ENCODE peak calls at places on chromosomes 6 and 20, in eight cellular contexts. Q is A549, W is HepG2, B is HCT116, S is K562, E is H1, X is GM12878, H is SK-N-SH. A is an unnamed sample. For H3K4me1, the result is how much of the 10 kb centered on the place peaks cover.

GRCh38 chr6:107811591-107812218 is 12.4 kb downstream of the SCML4 start:
- DNase-seq in Q (peak), H (no peak), X (no peak), W (no peak), E (no peak), S (no peak), B (no peak), A (no peak)

GRCh38 chr6:42786525-42786985 is 4.7 kb downstream of the BICRAL start:
- DNase-seq in S (no peak), E (no peak), W (no peak), Q (no peak), B (no peak), X (no peak), H (no peak), A (no peak)

GRCh38 chr6:54910326-54910952 is 63.9 kb downstream of the FAM83B start:
- DNase-seq in B (no peak), S (no peak), X (no peak), E (no peak), W (no peak), H (no peak), Q (no peak), A (no peak)

GRCh38 chr6:168007592-168008338 is 10.3 kb downstream of the KIF25 start:
- DNase-seq in Q (peak), H (no peak), E (peak), S (no peak), W (peak), X (no peak), B (peak), A (peak)

GRCh38 chr20:13644010-13644409 is 5.3 kb upstream of the TASP1 start:
- DNase-seq in Q (peak), H (no peak), E (no peak), B (no peak), X (no peak), S (no peak), W (no peak), A (no peak)

GRCh38 chr20:51132286-51132810 is 109.4 kb upstream of the KCNG1 start:
- DNase-seq in X (no peak), B (no peak), Q (no peak), E (no peak), H (no peak), W (no peak), S (no peak), A (no peak)

GRCh38 chr20:48166082-48166835 is 381.0 kb upstream of the SULF2 start:
- DNase-seq in H (no peak), E (no peak), Q (no peak), W (no peak), S (no peak), B (no peak), X (no peak), A (no peak)

GRCh38 chr6:125810435-125810834 is 19.7 kb downstream of the NCOA7 start:
- DNase-seq in S (no peak), Q (no peak), B (no peak), X (no peak), W (no peak), E (no peak), H (no peak), A (no peak)

GRCh38 chr20:15923030-15923776 is 650.0 kb downstream of the KIF16B start:
- DNase-seq in Q (no peak), X (peak), B (no peak), S (no peak), E (no peak), H (no peak), W (no peak), A (no peak)

GRCh38 chr20:1934578-1935573 is 39.7 kb downstream of the SIRPA start:
- DNase-seq in B (no peak), W (no peak), H (peak), E (no peak), S (no peak), X (no peak), Q (no peak), A (no peak)

GRCh38 chr6:45462190-45463134 is 84.7 kb upstream of the SUPT3H start:
- DNase-seq in B (no peak), E (no peak), Q (no peak), S (no peak), W (no peak), X (no peak), H (no peak), A (no peak)

GRCh38 chr20:11387189-11387754 is 530.4 kb upstream of the BTBD3 start:
- DNase-seq in S (no peak), H (no peak), Q (peak), X (no peak), E (no peak), B (peak), W (no peak), A (no peak)

GRCh38 chr6:26033132-26033941 is 53.9 kb upstream of the HFE start:
- DNase-seq in H (peak), W (peak), Q (peak), B (peak), X (peak), S (peak), E (peak), A (peak)

GRCh38 chr6:26030716-26031115 is 56.5 kb upstream of the HFE start:
- DNase-seq in Q (no peak), E (no peak), B (no peak), W (no peak), H (no peak), S (peak), X (no peak), A (no peak)

GRCh38 chr6:26032387-26033131 is 54.7 kb upstream of the HFE start:
- DNase-seq in W (no peak), H (no peak), X (peak), S (peak), B (no peak), Q (peak), E (no peak), A (peak)

GRCh38 chr6:26031151-26031594 is 56.1 kb upstream of the HFE start:
- DNase-seq in W (no peak), B (no peak), E (no peak), Q (peak), H (no peak), X (no peak), S (no peak), A (peak)

DNA sequence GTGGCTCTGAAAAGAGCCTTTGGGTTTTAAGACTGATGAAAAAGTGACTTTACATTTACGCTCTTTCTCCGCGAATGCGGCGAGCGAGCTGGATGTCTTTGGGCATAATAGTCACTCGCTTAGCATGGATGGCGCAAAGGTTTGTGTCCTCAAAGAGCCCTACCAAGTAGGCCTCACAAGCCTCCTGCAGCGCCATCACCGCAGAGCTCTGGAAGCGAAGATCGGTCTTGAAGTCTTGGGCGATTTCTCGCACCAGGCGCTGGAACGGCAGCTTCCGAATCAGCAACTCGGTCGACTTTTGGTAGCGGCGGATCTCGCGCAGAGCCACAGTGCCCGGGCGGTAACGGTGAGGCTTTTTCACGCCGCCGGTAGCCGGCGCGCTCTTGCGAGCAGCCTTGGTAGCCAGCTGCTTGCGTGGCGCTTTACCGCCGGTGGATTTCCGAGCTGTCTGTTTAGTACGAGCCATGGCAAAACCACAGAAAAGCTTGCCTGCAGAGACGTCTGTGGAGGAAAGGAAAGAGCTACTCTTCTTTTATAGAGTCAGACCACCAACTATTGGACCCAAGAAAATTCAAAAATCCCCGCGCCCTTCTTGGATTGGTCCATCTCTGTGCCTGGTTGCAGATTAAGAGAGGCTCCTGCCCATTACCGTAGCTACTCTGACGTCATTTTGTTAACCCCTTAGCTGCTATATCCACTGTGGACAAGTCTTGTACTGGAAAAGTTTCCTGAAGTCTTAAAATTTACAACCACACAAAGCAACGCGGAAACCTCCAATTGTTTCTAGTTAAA is 55.4 kb upstream of the HFE start:
- DNase-seq in E (peak), W (peak), S (peak), X (peak), B (peak), Q (peak), H (peak), A (peak)
- H3K4me1 ChIP-seq in E (under half), W (under half), S (under half), X (under half), B (half or more), Q (under half), H (under half), A (under half)

GRCh38 chr6:36245572-36246031 is 24.3 kb upstream of the PNPLA1 start:
- DNase-seq in S (peak), E (peak), W (no peak), Q (no peak), X (no peak), H (peak), B (no peak), A (no peak)
- TF ChIP-seq CTCF in S (peak), E (peak), W (peak), Q (no peak), X (peak), H (no peak), B (no peak), A (peak)

DNA sequence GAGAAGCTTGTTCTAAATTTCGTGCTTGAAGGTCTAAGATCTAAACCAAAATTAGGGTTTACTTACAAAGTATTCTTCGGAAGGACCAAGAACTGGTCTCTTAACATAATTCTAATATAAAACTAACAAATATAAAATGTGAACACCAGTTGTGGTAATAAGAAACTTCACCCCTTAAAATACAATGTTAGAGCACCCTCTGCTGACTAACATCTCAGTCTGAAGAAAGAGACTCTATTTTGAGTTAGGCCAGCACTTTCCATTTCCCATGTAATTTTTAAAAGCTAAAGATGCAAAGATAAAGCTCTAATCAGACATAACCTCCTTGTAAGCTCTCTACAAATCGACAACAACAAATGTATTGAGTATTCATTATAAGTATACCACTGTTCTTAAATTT is 24.6 kb downstream of the ATG5 start:
- DNase-seq in Q (peak), X (peak), H (peak), B (no peak), S (peak), W (peak), E (no peak), A (peak)
- TF ChIP-seq MAX in Q (no peak), X (no peak), H (no peak), B (no peak), S (no peak), W (no peak), E (no peak), A (no peak)

GRCh38 chr6:34679552-34680255 is 16.9 kb downstream of the ILRUN start:
- DNase-seq in B (no peak), Q (no peak), E (no peak), X (no peak), S (no peak), H (no peak), W (no peak), A (peak)

GRCh38 chr6:34673079-34673478 is 23.5 kb downstream of the ILRUN start:
- DNase-seq in S (no peak), B (no peak), X (no peak), Q (no peak), H (no peak), W (no peak), E (no peak), A (peak)

GRCh38 chr6:34672657-34673043 is 23.9 kb downstream of the ILRUN start:
- DNase-seq in X (no peak), B (no peak), H (no peak), E (no peak), Q (no peak), W (no peak), S (no peak), A (peak)

GRCh38 chr6:34674268-34674639 is 22.3 kb downstream of the ILRUN start:
- DNase-seq in E (no peak), S (no peak), B (no peak), Q (no peak), H (no peak), W (peak), X (no peak), A (no peak)

DNA sequence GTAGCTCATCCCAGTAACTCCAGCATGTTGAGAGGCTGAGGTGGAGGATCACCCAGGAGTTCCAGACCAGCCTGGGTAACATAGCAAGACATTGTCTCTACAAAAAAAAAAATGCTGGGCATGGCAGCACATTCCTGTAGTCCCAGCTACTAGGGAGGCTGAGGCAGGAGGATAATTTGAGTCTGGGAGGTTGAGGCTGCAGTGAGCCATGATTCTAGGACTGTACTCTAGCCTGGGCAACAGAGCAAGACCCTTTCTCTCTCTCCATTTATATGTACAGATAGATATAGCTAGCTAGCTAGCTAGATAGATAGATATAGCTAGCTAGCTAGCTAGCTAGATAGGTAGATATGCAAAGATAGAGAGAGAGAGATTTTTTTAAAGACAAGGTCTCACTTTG is 20.4 kb downstream of the ILRUN start:
- DNase-seq in S (no peak), W (no peak), B (no peak), E (no peak), H (no peak), Q (no peak), X (no peak), A (no peak)
- H3K4me1 ChIP-seq in S (under half), W (half or more), B (half or more), E (under half), H (under half), Q (half or more), X (under half), A (under half)

DNA sequence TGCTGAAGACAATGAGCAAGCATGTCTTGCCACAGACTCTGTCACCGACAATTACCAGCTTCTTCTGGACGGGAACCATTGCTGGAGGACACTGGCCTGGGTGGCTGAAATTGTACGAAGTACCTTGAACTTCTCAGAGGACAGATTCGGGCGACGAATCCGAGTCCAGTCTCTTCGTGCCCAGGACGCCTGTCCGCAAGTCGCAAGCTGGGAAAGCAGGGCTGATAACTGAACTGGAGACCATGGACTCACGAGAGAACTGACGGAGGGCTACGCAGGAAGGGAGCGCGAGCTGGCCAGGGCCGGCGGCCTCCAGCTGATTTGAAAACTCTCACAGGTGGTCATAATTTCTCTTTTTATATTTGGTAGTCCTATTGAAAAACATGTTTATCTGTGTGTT is 1229.5 kb upstream of the MAP3K7 start:
- DNase-seq in S (no peak), Q (no peak), B (no peak), H (no peak), E (no peak), X (no peak), W (no peak), A (no peak)
- TF ChIP-seq CTCF in S (no peak), Q (no peak), B (no peak), H (no peak), E (no peak), X (no peak), W (no peak), A (no peak)

GRCh38 chr6:138403324-138403800 is 661 bp upstream of the HEBP2 start:
- DNase-seq in E (peak), B (no peak), X (no peak), H (peak), S (peak), Q (peak), W (no peak), A (no peak)
- TF ChIP-seq MAX in E (no peak), B (no peak), X (no peak), H (no peak), S (no peak), Q (peak), W (no peak), A (no peak)

DNA sequence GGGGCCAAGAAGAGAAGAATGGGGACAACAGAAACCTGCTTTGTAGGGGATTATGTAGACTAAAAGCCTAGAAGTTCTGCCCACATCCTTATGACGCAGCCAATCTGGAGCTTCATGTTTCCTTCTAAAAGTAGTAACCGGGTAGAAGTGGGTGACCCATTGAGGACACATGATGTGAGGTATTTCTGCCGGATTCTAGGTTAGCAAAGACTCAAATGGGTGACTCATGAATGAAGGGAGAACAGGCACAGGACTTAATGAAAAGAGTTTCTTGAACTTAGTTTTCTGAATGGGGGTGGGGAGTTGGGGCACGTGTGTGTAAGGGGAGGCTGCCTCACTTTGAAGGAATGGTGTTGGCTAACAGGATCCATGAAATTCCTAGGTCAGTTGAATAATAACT is 68.8 kb downstream of the CDS2 start:
- DNase-seq in B (no peak), Q (no peak), X (no peak), S (no peak), E (no peak), H (no peak), W (no peak), A (no peak)
- H3K4me1 ChIP-seq in B (under half), Q (under half), X (under half), S (under half), E (under half), H (under half), W (under half), A (under half)

GRCh38 chr6:39301606-39302005 is 12.6 kb downstream of the KCNK17 start:
- DNase-seq in E (peak), W (peak), X (no peak), H (no peak), S (peak), B (peak), Q (peak), A (no peak)
- TF ChIP-seq CTCF in E (peak), W (peak), X (peak), H (peak), S (peak), B (peak), Q (no peak), A (no peak)

GRCh38 chr20:57594092-57594911 is 25.9 kb downstream of the ZBP1 start:
- DNase-seq in W (peak), S (peak), X (no peak), E (peak), H (peak), B (peak), Q (peak), A (peak)
- TF ChIP-seq MAX in W (no peak), S (no peak), X (no peak), E (no peak), H (no peak), B (no peak), Q (no peak), A (no peak)

GRCh38 chr6:134007077-134007476 is 45.3 kb downstream of the SLC2A12 start:
- DNase-seq in E (no peak), X (no peak), W (no peak), Q (no peak), S (no peak), H (no peak), B (no peak), A (no peak)

GRCh38 chr6:134014588-134015137 is 37.8 kb downstream of the SLC2A12 start:
- DNase-seq in X (no peak), S (no peak), B (no peak), H (no peak), E (no peak), W (no peak), Q (no peak), A (no peak)

GRCh38 chr6:134005824-134006223 is 46.6 kb downstream of the SLC2A12 start:
- DNase-seq in E (no peak), Q (no peak), H (no peak), B (no peak), W (no peak), X (no peak), S (no peak), A (no peak)

GRCh38 chr6:134009876-134010275 is 42.5 kb downstream of the SLC2A12 start:
- DNase-seq in Q (no peak), H (no peak), S (no peak), E (no peak), X (no peak), B (no peak), W (no peak), A (no peak)

GRCh38 chr6:134010400-134010799 is 42.0 kb downstream of the SLC2A12 start:
- DNase-seq in X (no peak), B (no peak), S (no peak), E (no peak), Q (no peak), W (no peak), H (no peak), A (no peak)
- H3K4me1 ChIP-seq in X (under half), B (under half), S (under half), E (under half), Q (under half), W (under half), H (under half), A (under half)